ENCODE peak calls at places on chromosome 18, in four cellular contexts. I is mucosa of descending colon; C is fibroblast of the aortic adventitia; Q is CD4-positive, alpha-beta T cell. L is an unnamed sample.

GRCh38 chr18:6751207-6751606 is 21.7 kb downstream of the ARHGAP28 start:
- DNase-seq in I (no peak), C (peak), Q (no peak), L (no peak)

GRCh38 chr18:26549486-26550435 is 1.4 kb upstream of the KCTD1 start:
- DNase-seq in I (peak), C (peak), Q (no peak), L (no peak)

GRCh38 chr18:26386002-26386401 is 159.8 kb downstream of the TAF4B start:
- DNase-seq in I (no peak), C (peak), Q (no peak), L (no peak)

GRCh38 chr18:25126751-25127150 is 225.2 kb downstream of the ZNF521 start:
- DNase-seq in I (no peak), C (peak), Q (no peak), L (no peak)

GRCh38 chr18:3179430-3180089 is 40.2 kb downstream of the MYOM1 start:
- DNase-seq in I (no peak), C (no peak), Q (no peak), L (no peak)

GRCh38 chr18:44680271-44681038 is at the start of gene SETBP1:
- DNase-seq in I (peak), C (peak), Q (no peak), L (peak)

GRCh38 chr18:35024965-35025364 is 16.2 kb upstream of the MAPRE2 start:
- DNase-seq in I (no peak), C (peak), Q (no peak), L (no peak)

GRCh38 chr18:54224379-54225014 is at the start of gene MBD2:
- DNase-seq in I (peak), C (peak), Q (peak), L (peak)

GRCh38 chr18:22694954-22695353 is 238.2 kb upstream of the RBBP8 start:
- DNase-seq in I (no peak), C (peak), Q (no peak), L (no peak)

GRCh38 chr18:653512-653911 is 3.9 kb upstream of the TYMS start:
- DNase-seq in I (no peak), C (no peak), Q (no peak), L (no peak)

GRCh38 chr18:26002375-26002774 is 88.0 kb downstream of the SS18 start:
- DNase-seq in I (no peak), C (peak), Q (no peak), L (no peak)

GRCh38 chr18:22332590-22332989 is 85.1 kb downstream of the CTAGE1 start:
- DNase-seq in I (no peak), C (no peak), Q (no peak), L (no peak)

GRCh38 chr18:3815991-3816390 is 366.0 kb downstream of the TGIF1 start:
- DNase-seq in I (no peak), C (no peak), Q (no peak), L (no peak)

GRCh38 chr18:46332956-46333355 is 228.8 kb downstream of the HAUS1 start:
- DNase-seq in I (no peak), C (no peak), Q (no peak), L (no peak)

GRCh38 chr18:28425886-28426285 is 249.0 kb upstream of the CDH2 start:
- DNase-seq in I (no peak), C (no peak), Q (no peak), L (no peak)

GRCh38 chr18:47611649-47612048 is 318.8 kb downstream of the SMAD2 start:
- DNase-seq in I (no peak), C (no peak), Q (no peak), L (no peak)

GRCh38 chr18:5628512-5629255 is 84.9 kb upstream of the EPB41L3 start:
- DNase-seq in I (peak), C (peak), Q (no peak), L (no peak)

GRCh38 chr18:22167091-22167470 is 2.3 kb upstream of the GATA6 start:
- DNase-seq in I (no peak), C (no peak), Q (no peak), L (no peak)

DNA sequence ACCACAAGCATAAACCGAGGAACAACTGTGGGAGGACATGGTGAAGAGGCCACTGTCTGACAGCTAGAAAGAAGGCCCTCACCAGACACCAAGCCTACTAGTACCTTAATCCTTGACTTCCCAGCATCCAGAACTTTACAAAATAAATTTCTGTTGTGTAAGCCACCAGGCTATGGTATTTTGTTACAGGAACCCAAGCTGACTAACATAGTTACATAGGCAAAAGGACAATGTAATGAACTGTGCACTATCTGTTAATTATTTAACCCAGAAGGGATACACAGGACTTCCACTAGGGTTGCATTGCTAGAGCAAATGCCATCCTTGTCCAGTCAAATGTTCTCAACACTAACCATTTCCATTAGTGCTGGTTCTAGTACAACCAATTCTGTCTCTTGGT is 47.7 kb upstream of the DOK6 start:
- DNase-seq in I (no peak), C (no peak), Q (no peak), L (no peak)
- TF ChIP-seq CTCF in I (no peak), C (no peak), Q (no peak), L (no peak)

GRCh38 chr18:12283256-12283655 is 24.8 kb upstream of the TUBB6 start:
- DNase-seq in I (no peak), C (no peak), Q (no peak), L (no peak)
- TF ChIP-seq CTCF in I (no peak), C (peak), Q (no peak), L (no peak)

GRCh38 chr18:59459352-59460059 is 100.4 kb upstream of the LMAN1 start:
- DNase-seq in I (no peak), C (peak), Q (no peak), L (no peak)
- TF ChIP-seq CTCF in I (no peak), C (peak), Q (peak), L (peak)

DNA sequence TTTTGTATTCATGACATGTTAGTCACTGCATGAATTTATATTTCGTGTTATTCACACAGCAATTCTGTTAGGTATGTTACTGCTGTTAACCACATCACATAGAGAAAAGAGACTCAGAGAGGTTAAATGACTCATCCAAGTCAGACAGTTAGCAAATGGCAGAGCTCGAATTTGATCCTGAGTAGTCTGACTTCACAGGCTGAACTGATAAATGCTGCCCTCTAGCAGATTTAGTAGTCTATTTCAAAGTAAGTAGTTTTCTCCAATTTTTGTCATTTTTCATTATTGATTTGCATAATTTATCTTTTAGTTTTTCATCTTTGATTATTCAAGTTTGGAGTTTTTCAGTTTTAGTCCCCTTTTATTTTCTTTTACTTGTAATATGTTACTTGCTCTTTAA is 58.3 kb downstream of the WDR7 start:
- DNase-seq in I (no peak), C (peak), Q (no peak), L (no peak)
- TF ChIP-seq CTCF in I (no peak), C (no peak), Q (peak), L (no peak)

GRCh38 chr18:42229211-42230210 is 274.5 kb downstream of the PIK3C3 start:
- DNase-seq in I (no peak), C (no peak), Q (no peak), L (no peak)
- TF ChIP-seq CTCF in I (no peak), C (no peak), Q (no peak), L (no peak)

GRCh38 chr18:63518178-63519012 is 23.8 kb upstream of the SERPINB12 start:
- DNase-seq in I (no peak), C (peak), Q (peak), L (no peak)
- TF ChIP-seq CTCF in I (peak), C (peak), Q (peak), L (peak)

GRCh38 chr18:80246656-80247402 is 485 bp downstream of the PARD6G start:
- DNase-seq in I (no peak), C (no peak), Q (no peak), L (no peak)

GRCh38 chr18:80245781-80246655 is 1.3 kb downstream of the PARD6G start:
- DNase-seq in I (no peak), C (no peak), Q (no peak), L (no peak)

GRCh38 chr18:80244956-80245730 is 2.2 kb downstream of the PARD6G start:
- DNase-seq in I (no peak), C (no peak), Q (no peak), L (no peak)

GRCh38 chr18:80249217-80250093 is 2.1 kb upstream of the PARD6G start:
- DNase-seq in I (no peak), C (peak), Q (no peak), L (no peak)

GRCh38 chr18:80247403-80247916 is at the start of gene PARD6G:
- DNase-seq in I (peak), C (peak), Q (peak), L (no peak)
- TF ChIP-seq CTCF in I (no peak), C (peak), Q (no peak), L (no peak)